ENCODE peak calls at places on chromosomes 1 and 21, in eight cellular contexts. V, N, X, Y, C, B, S and D are unnamed samples.

GRCh38 chr1:20988030-20988825 is 188.5 kb downstream of the EIF4G3 start:
- DNase-seq in N (no peak), S (no peak), Y (no peak), B (no peak), V (no peak), C (no peak), X (no peak), D (no peak)

GRCh38 chr21:28822882-28823335 is 169.8 kb downstream of the LTN1 start:
- DNase-seq in S (no peak), Y (peak), B (peak), V (no peak), C (no peak), X (no peak), N (no peak), D (no peak)

GRCh38 chr1:7329868-7330615 is 441.1 kb upstream of the VAMP3 start:
- DNase-seq in B (no peak), N (no peak), X (no peak), S (no peak), V (no peak), C (no peak), Y (no peak), D (no peak)

GRCh38 chr1:47536646-47537118 is 98.8 kb downstream of the FOXD2 start:
- DNase-seq in S (no peak), B (no peak), Y (no peak), X (no peak), N (no peak), V (no peak), C (no peak), D (no peak)

GRCh38 chr1:91199988-91200387 is 178.2 kb upstream of the ZNF644 start:
- DNase-seq in Y (no peak), B (no peak), C (no peak), V (no peak), S (no peak), N (no peak), X (no peak), D (no peak)

GRCh38 chr1:119187416-119187815 is 47.0 kb upstream of the WARS2 start:
- DNase-seq in V (no peak), Y (no peak), N (no peak), S (no peak), X (no peak), C (no peak), B (no peak), D (no peak)

GRCh38 chr1:155272466-155273133 is 704 bp downstream of the CLK2 start:
- DNase-seq in Y (peak), N (no peak), V (peak), C (no peak), S (no peak), X (no peak), B (peak), D (peak)

GRCh38 chr1:40944841-40945430 is 34.6 kb upstream of the CTPS1 start:
- DNase-seq in B (peak), V (no peak), Y (peak), S (no peak), X (no peak), N (no peak), C (no peak), D (no peak)

GRCh38 chr21:41460578-41461527 is 34.8 kb downstream of the MX1 start:
- DNase-seq in V (peak), Y (peak), S (peak), X (peak), B (peak), C (no peak), N (peak), D (no peak)

GRCh38 chr1:71834570-71835441 is 447.5 kb downstream of the NEGR1 start:
- DNase-seq in Y (no peak), X (peak), V (no peak), C (no peak), B (no peak), N (no peak), S (no peak), D (no peak)

GRCh38 chr1:225651376-225651871 is 1.5 kb downstream of the ENAH start:
- DNase-seq in S (no peak), X (no peak), C (no peak), N (no peak), V (peak), Y (no peak), B (peak), D (no peak)

GRCh38 chr1:225653463-225654276 is 747 bp upstream of the ENAH start:
- DNase-seq in S (peak), V (peak), Y (peak), B (peak), X (peak), N (peak), C (no peak), D (no peak)

GRCh38 chr1:225652726-225653462 is at the start of gene ENAH:
- DNase-seq in V (peak), B (peak), S (peak), N (peak), X (peak), Y (peak), C (no peak), D (peak)

GRCh38 chr1:225650198-225650597 is 2.7 kb downstream of the ENAH start:
- DNase-seq in C (no peak), N (no peak), X (no peak), S (no peak), B (no peak), V (no peak), Y (no peak), D (no peak)

DNA sequence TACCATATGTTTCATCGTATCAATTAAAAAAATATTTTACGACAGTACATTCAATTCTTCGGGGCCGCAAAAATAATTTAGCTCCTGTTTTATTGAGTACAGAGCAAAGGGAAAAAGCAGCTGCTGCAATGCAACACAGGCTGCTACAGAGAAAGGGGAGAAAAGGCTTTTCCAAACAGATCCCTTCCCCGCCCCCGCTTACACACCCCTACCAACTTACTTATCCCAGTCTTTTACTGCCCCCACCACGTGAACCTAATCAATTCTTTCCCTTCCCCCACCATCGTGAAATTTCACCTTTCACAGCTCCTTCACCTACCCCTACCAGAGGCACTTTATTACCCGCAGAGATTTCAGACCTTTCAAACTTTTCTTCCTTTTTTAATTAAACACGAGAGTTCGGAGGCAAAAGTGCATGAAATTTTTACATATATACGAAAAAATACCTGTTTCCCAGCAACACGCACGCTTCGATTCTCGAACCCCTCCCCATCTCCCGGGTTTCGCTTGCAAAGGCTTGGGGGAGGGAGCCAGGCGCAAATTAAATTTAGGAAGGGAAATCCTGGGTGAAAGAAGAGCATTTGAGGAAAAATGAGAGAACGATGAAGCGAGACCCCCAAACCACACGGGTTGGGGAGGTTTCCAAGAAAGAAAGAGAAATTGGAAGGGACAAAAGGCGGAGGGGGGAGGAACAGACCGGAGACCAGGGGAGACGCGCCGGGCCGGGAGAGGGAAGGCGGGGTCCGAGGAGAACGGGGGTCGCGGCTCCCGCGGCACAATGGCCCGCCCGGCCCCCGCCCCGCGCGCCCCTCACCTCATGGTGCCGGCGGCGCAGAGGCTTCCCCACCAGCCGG is 824 bp downstream of the ENAH start:
- DNase-seq in Y (no peak), C (no peak), X (no peak), B (no peak), N (no peak), S (no peak), V (peak), D (no peak)
- TF ChIP-seq CTCF in Y (no peak), C (no peak), X (no peak), B (no peak), N (no peak), S (no peak), V (no peak), D (no peak)

GRCh38 chr1:87279966-87280535 is 48.6 kb upstream of the LMO4 start:
- DNase-seq in S (no peak), N (no peak), X (no peak), V (no peak), C (no peak), B (peak), Y (no peak), D (no peak)
- TF ChIP-seq CTCF in S (no peak), N (no peak), X (peak), V (no peak), C (no peak), B (peak), Y (no peak), D (peak)

GRCh38 chr1:42453386-42453785 is 2.4 kb downstream of the ZMYND12 start:
- DNase-seq in N (no peak), V (no peak), C (no peak), Y (no peak), B (no peak), S (no peak), X (no peak), D (no peak)

GRCh38 chr1:42456754-42457089 is 379 bp downstream of the PPCS start:
- DNase-seq in X (peak), V (peak), S (no peak), N (peak), C (no peak), B (peak), Y (peak), D (no peak)

GRCh38 chr1:42454409-42454808 is 1.4 kb downstream of the ZMYND12 start:
- DNase-seq in N (no peak), X (no peak), S (no peak), C (no peak), B (no peak), Y (no peak), V (no peak), D (no peak)

GRCh38 chr1:42456010-42456753 is at the start of the genes PPCS and ZMYND12:
- DNase-seq in X (peak), S (peak), B (peak), C (no peak), N (peak), Y (peak), V (peak), D (no peak)
- TF ChIP-seq CTCF in X (no peak), S (peak), B (no peak), C (no peak), N (no peak), Y (no peak), V (no peak), D (no peak)

GRCh38 chr1:193358419-193358818 is 172.0 kb upstream of the B3GALT2 start:
- DNase-seq in V (no peak), N (no peak), X (no peak), C (no peak), S (no peak), Y (no peak), B (no peak), D (no peak)
- TF ChIP-seq CTCF in V (no peak), N (no peak), X (peak), C (no peak), S (no peak), Y (no peak), B (no peak), D (peak)

DNA sequence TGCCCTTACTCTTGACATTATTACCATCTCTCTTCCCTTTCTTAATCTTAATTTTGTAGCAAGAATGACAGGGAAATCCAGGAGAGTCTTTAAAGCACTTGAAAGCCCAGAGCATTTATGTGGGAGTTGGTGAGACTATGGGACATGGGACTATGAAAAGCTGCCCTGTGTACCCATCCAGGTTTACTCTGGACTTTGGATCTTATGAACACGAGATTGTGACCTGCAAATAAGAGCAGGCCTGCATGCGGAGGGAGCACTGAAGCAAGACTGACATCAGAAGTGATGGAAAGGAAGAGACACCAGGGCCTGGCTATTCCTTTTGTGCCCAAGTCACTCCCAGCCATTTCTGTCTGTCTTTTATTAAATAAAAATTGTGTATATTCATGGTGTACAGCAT is 209.6 kb downstream of the NUF2 start:
- DNase-seq in C (no peak), S (no peak), X (no peak), Y (no peak), B (no peak), V (no peak), N (no peak), D (no peak)
- TF ChIP-seq CTCF in C (no peak), S (no peak), X (no peak), Y (no peak), B (no peak), V (no peak), N (no peak), D (no peak)